ENCODE peak calls at places on chromosomes 2 and 18, in six cellular contexts. R is left ventricle myocardium inferior, P is fibroblast of mammary gland, Z is esophagus squamous epithelium, F is upper lobe of right lung, X is tibial artery. N is an unnamed sample.

GRCh38 chr18:36128907-36129299 is 237 bp downstream of the SLC39A6 start:
- DNase-seq in R (no peak), P (no peak), Z (peak; percentile 6), F (no peak), X (no peak), N (no peak)

GRCh38 chr2:12424820-12425219 is 291.9 kb upstream of the TRIB2 start:
- DNase-seq in R (peak; percentile 46), P (peak; percentile 19), Z (no peak), F (no peak), X (no peak), N (peak; percentile 27)

GRCh38 chr2:44948565-44949328 is 7.2 kb downstream of the SIX3 start:
- DNase-seq in R (no peak), P (no peak), Z (no peak), F (no peak), X (no peak), N (no peak)

GRCh38 chr2:168798076-168798887 is 4.2 kb upstream of the NOSTRIN start:
- DNase-seq in R (peak; percentile 33), P (no peak), Z (no peak), F (no peak), X (no peak), N (no peak)

GRCh38 chr2:8229546-8229986 is 452.3 kb upstream of the ID2 start:
- DNase-seq in R (peak; percentile 57), P (peak; percentile 87), Z (peak; percentile 5), F (no peak), X (peak; percentile 88), N (peak; percentile 59)

GRCh38 chr18:8771930-8772329 is 66.6 kb downstream of the MTCL1 start:
- DNase-seq in R (peak; percentile 61), P (peak; percentile 58), Z (no peak), F (no peak), X (no peak), N (peak; percentile 85)

GRCh38 chr2:41923156-41923786 is 124.5 kb upstream of the PKDCC start:
- DNase-seq in R (no peak), P (no peak), Z (no peak), F (no peak), X (no peak), N (no peak)

GRCh38 chr2:5330961-5331360 is 361.2 kb upstream of the SOX11 start:
- DNase-seq in R (no peak), P (no peak), Z (no peak), F (no peak), X (no peak), N (no peak)

GRCh38 chr18:10374615-10375295 is 79.7 kb upstream of the APCDD1 start:
- DNase-seq in R (no peak), P (no peak), Z (no peak), F (no peak), X (no peak), N (no peak)

GRCh38 chr2:71607490-71607889 is 154.1 kb downstream of the DYSF start:
- DNase-seq in R (no peak), P (no peak), Z (no peak), F (peak; percentile 37), X (peak; percentile 48), N (no peak)

GRCh38 chr2:126843046-126843445 is 55.6 kb upstream of the TEX51 start:
- DNase-seq in R (no peak), P (no peak), Z (no peak), F (no peak), X (no peak), N (no peak)

GRCh38 chr2:19801367-19802087 is 100.3 kb downstream of the TTC32 start:
- DNase-seq in R (peak; percentile 87), P (peak; percentile 98), Z (no peak), F (peak; percentile 71), X (peak; percentile 98), N (peak; percentile 95)

GRCh38 chr18:62450546-62451395 is 72.1 kb upstream of the ZCCHC2 start:
- DNase-seq in R (peak; percentile 63), P (peak; percentile 81), Z (no peak), F (peak; percentile 79), X (peak; percentile 95), N (peak; percentile 60)

DNA sequence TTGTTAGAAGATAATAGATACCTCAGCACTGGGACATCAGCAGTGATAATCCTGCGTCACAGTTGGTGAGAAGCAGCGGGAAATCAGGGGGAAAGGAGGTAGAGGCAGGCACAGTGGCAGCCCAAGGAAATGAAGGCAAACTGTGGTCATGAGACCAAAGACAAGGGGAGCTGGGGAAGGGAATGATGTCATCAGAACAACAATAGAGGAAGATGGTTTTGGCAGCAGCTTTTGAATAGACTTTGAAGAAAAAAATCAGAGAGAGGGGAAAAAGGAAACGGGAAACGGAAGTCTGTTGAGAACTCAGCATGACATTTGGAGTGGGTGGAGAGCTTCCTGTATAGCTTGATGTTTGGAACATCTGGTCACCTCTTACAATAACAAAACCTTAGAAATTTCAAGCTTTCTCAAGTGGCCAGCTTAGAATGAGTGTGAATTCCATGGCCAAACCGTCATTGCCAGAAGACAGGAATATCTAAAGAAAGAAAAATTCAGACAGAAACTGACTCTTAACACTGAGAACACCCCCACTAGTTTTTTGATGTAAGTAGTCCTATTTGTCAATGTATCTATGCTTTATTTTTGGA is 18.4 kb upstream of the YES1 start:
- DNase-seq in R (no peak), P (peak; percentile 86), Z (no peak), F (no peak), X (no peak), N (no peak)
- H3K4me3 ChIP-seq in R (no peak overlapping the region), P (no peak overlapping the region), Z (no peak overlapping the region), F (no peak overlapping the region), X (no peak overlapping the region), N (no peak overlapping the region)

GRCh38 chr18:75830848-75831247 is 403.3 kb upstream of the SMIM21 start:
- DNase-seq in R (no peak), P (no peak), Z (no peak), F (no peak), X (no peak), N (no peak)

GRCh38 chr18:75827781-75828274 is 400.3 kb upstream of the SMIM21 start:
- DNase-seq in R (no peak), P (no peak), Z (no peak), F (no peak), X (no peak), N (no peak)

GRCh38 chr18:75836516-75836915 is 409.0 kb upstream of the SMIM21 start:
- DNase-seq in R (no peak), P (no peak), Z (no peak), F (no peak), X (no peak), N (no peak)

GRCh38 chr18:75828379-75828778 is 400.9 kb upstream of the SMIM21 start:
- DNase-seq in R (no peak), P (no peak), Z (no peak), F (no peak), X (no peak), N (no peak)

GRCh38 chr18:75831960-75832359 is 404.5 kb upstream of the SMIM21 start:
- DNase-seq in R (no peak), P (no peak), Z (no peak), F (no peak), X (no peak), N (no peak)
- TF ChIP-seq CTCF in R (no peak), P (no peak), Z (no peak), F (no peak), X (no peak), N (no peak)

GRCh38 chr18:5874336-5874735 is 21.0 kb downstream of the TMEM200C start:
- DNase-seq in R (no peak), P (no peak), Z (no peak), F (no peak), X (no peak), N (no peak)

GRCh38 chr18:5872886-5873285 is 22.4 kb downstream of the TMEM200C start:
- DNase-seq in R (no peak), P (no peak), Z (no peak), F (no peak), X (no peak), N (no peak)

GRCh38 chr18:5865521-5865920 is 29.8 kb downstream of the TMEM200C start:
- DNase-seq in R (no peak), P (no peak), Z (no peak), F (no peak), X (no peak), N (no peak)

GRCh38 chr18:5868218-5868904 is 27.0 kb downstream of the TMEM200C start:
- DNase-seq in R (peak; percentile 25), P (peak; percentile 89), Z (peak; percentile 6), F (no peak), X (no peak), N (peak; percentile 90)
- H3K4me3 ChIP-seq in R (no peak overlapping the region), P (no peak overlapping the region), Z (no peak overlapping the region), F (no peak overlapping the region), X (no peak overlapping the region), N (no peak overlapping the region)

DNA sequence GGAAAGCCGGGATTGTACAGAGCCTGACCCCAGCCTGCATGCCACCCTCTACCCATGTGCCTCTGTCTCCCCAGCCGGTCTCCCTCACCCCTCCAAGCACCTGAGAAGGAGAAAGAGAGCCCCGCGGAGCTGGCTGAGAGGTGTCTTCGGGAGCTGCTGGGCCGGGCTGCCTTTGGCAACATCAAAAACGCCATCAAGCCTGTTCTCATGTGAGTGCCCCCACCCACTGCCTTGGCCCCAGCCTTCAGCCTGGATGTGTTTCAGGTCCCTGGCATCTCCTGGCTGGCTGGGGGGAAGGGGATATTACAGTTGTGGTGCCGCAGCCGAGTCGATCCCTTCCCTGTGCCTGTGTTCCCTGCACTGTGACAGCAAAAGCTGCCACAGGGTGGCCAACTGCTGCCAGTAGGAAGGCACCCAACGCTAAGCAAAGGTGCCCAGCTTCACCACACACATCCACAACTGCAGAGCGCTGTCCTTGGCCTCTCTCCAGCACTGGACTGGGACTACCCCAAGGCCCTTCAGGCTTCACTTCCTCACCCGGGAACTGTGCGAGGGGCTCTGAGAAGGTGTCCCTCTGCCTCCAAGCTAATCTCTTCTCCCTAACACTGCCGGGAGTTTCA is 38.4 kb downstream of the POMC start:
- DNase-seq in R (no peak), P (no peak), Z (no peak), F (no peak), X (no peak), N (no peak)
- TF ChIP-seq CTCF in R (no peak), P (no peak), Z (no peak), F (no peak), X (no peak), N (no peak)

GRCh38 chr2:207845202-207845864 is 75.6 kb upstream of the FZD5 start:
- DNase-seq in R (no peak), P (no peak), Z (no peak), F (no peak), X (no peak), N (no peak)
- H3K4me3 ChIP-seq in R (no peak overlapping the region), P (no peak overlapping the region), Z (no peak overlapping the region), F (no peak overlapping the region), X (no peak overlapping the region), N (no peak overlapping the region)

GRCh38 chr2:173572848-173573247 is 218.2 kb downstream of the CDCA7 start:
- DNase-seq in R (no peak), P (no peak), Z (no peak), F (no peak), X (no peak), N (no peak)

GRCh38 chr2:173571887-173572680 is 217.4 kb downstream of the CDCA7 start:
- DNase-seq in R (no peak), P (no peak), Z (no peak), F (no peak), X (no peak), N (no peak)

GRCh38 chr2:173571021-173571821 is 216.5 kb downstream of the CDCA7 start:
- DNase-seq in R (no peak), P (peak; percentile 53), Z (no peak), F (no peak), X (no peak), N (peak; percentile 24)

DNA sequence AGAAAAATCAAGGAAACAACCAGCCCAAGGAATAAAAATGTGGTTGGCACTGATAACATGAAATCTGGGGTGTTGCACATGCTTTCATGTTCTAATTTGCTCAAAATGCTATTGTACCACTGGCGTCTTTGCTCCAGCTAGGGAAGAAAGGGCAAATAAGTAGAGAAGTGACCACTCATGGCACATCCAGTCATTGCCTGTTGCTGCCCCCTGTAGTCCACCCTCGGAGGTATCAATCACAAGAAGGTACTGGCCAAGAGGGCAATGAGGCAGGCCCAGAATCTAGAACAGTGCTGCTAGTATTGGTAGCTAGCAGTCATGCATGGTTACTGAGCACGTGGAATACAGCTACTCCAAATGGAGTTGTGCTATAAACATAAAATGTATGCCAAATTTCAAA is 213.4 kb downstream of the CDCA7 start:
- DNase-seq in R (no peak), P (peak; percentile 29), Z (no peak), F (no peak), X (no peak), N (no peak)
- TF ChIP-seq CTCF in R (peak; percentile 46), P (peak; percentile 35), Z (no peak), F (peak; percentile 11), X (no peak), N (peak; percentile 23)